ENCODE peak calls at places on chromosomes 4 and X, in six cellular contexts. S is endothelial cell of umbilical vein, W is hepatocyte, O is fibroblast of lung, B is neuronal stem cell, D is H9. N is an unnamed sample.

GRCh38 chr4:58514299-58514698 is 1404.1 kb upstream of the IGFBP7 start:
- DNase-seq in W (no peak), S (no peak), B (no peak), D (no peak), O (no peak), N (no peak)

GRCh38 chrX:23981711-23982110 is 45.3 kb downstream of the KLHL15 start:
- DNase-seq in O (no peak), B (no peak), D (no peak), W (no peak), S (no peak), N (no peak)

GRCh38 chr4:158347596-158347995 is 137.3 kb downstream of the TMEM144 start:
- DNase-seq in B (no peak), S (no peak), O (peak), W (no peak), D (no peak), N (no peak)

GRCh38 chrX:39519213-39519544 is 578.6 kb downstream of the BCOR start:
- DNase-seq in W (peak), O (peak), B (no peak), S (peak), D (no peak), N (no peak)

GRCh38 chrX:136291824-136292223 is 8.9 kb upstream of the ADGRG4 start:
- DNase-seq in O (no peak), D (no peak), W (no peak), B (no peak), S (no peak), N (no peak)

GRCh38 chrX:154735695-154736393 is 15.0 kb downstream of the GAB3 start:
- DNase-seq in S (peak), W (peak), D (no peak), B (no peak), O (peak), N (no peak)

GRCh38 chrX:119398587-119398973 is 556 bp upstream of the SLC25A43 start:
- DNase-seq in S (no peak), O (peak), W (peak), B (no peak), D (no peak), N (no peak)

GRCh38 chrX:68681443-68681941 is 34.0 kb downstream of the STARD8 start:
- DNase-seq in O (peak), S (no peak), D (no peak), B (no peak), W (no peak), N (peak)

GRCh38 chr4:146243141-146243882 is 29.0 kb downstream of the REELD1 start:
- DNase-seq in S (peak), D (peak), W (no peak), O (peak), B (no peak), N (peak)

GRCh38 chrX:23820235-23820782 is 37.3 kb downstream of the SAT1 start:
- DNase-seq in O (peak), D (no peak), S (no peak), W (no peak), B (no peak), N (no peak)

GRCh38 chr4:2300431-2300861 is 38.5 kb upstream of the MXD4 start:
- DNase-seq in D (no peak), S (no peak), B (no peak), W (no peak), O (no peak), N (no peak)

GRCh38 chr4:25621027-25621930 is 34.4 kb upstream of the SLC34A2 start:
- DNase-seq in D (no peak), S (no peak), O (peak), W (no peak), B (peak), N (no peak)
- H2AFZ ChIP-seq in D (no peak), S (no peak), O (no peak), W (no peak), B (no peak), N (no peak)

DNA sequence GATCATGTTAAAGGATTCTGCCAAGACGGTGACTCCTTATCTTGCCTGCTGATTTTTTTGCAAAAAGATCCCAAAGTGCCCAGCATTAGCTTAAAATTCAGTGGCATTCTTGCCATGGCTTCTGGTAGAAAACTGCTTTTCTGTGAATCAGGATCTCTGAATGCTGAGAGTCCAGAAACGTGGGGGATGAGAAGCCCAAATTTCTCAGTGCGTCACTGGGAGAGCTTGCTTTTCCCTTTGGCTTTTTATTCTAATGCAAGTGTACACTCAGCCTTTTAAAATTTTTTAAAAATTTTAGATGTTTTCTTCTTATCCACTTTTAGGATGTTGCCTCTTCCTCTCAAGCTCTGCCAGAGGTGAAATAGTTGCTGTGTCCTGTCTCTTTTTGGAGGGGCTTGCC is 98.4 kb downstream of the TLL1 start:
- DNase-seq in S (no peak), B (no peak), W (no peak), D (no peak), O (no peak), N (no peak)
- H2AFZ ChIP-seq in S (no peak), B (no peak), W (no peak), D (no peak), O (no peak), N (no peak)

DNA sequence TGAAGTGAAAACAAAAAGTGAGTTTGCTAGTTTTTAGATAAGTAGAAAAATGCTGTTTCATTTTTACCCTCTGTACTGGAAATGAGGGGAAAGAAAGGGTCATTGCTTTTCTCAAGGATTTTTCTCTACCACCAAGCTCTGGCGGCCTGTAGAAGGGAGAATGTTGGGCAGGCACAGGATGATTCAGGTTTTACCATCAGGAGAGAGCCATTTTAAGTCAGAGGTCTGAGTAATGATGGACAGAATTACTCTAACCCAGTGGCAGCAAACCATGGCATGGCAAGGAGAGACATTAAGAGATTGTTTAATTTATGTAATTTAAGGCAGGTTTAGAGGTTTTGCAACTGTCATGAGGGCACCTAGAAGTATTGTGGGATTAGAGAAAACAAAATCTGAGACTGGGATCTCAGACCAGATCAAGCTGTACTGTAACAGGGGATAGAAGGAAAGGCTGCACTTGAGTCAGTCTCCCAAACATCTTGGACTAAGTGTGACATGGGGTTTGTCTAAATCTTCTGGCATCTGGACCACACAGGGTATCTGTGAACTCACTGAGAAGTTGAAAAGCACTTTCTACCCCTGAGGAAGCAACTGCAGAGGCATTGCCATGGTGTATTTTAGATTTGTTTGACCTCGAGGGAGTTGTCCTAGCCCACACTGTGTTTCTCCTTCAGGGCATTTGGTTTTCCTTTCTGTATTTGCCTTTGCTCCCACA is 81.6 kb downstream of the BANK1 start:
- DNase-seq in O (no peak), D (no peak), S (no peak), B (no peak), W (no peak), N (no peak)
- H2AFZ ChIP-seq in O (no peak), D (no peak), S (no peak), B (no peak), W (no peak), N (no peak)

DNA sequence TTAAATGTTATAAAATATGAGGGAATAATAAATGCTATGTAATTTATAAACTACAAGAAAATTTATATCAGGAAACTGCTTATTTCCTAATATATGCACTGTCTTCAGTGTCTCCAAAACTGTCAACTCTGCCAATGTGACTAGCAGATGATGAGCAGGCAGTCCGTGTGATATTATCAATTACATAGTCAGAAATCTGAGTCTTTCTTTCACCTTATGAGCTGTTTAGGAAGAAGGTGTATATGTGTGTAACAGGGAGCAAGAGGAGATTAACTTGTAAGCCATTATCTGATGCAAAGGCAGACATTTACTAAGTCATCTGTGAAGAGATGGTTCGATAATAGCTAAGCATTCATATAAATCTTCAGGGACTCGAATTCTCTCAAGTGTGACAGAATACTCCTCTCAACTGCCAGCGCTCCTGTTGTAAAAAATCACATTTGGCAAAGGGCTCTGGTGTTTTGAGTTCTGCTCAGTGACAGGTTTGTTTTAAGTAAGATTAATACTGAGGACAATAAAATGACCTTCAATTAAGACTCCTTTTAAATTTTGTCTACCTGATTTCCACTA is 79.7 kb downstream of the SNCA start:
- DNase-seq in S (no peak), O (no peak), D (no peak), W (no peak), B (no peak), N (no peak)
- H2AFZ ChIP-seq in S (no peak), O (no peak), D (no peak), W (no peak), B (no peak), N (no peak)

GRCh38 chr4:104490770-104491395 is 3.8 kb downstream of the CXXC4 start:
- DNase-seq in O (peak), D (peak), W (peak), B (peak), S (peak), N (no peak)
- H2AFZ ChIP-seq in O (peak), D (no peak), W (peak), B (peak), S (peak), N (peak)